ENCODE peak calls at places on chromosome 14, in five cellular contexts. D is NCI-H2029; Y is stimulated activated CD8-positive, alpha-beta memory T cell treated with anti-CD3 and anti-CD28 coated beads, Interleukin-2, amount 100 ng/mL, for 1 hour; U is fibroblast of mammary gland; N is NCI-H69. W is an unnamed sample.

GRCh38 chr14:58697266-58697926 is 59.6 kb downstream of the DACT1 start:
- DNase-seq in D (no peak), Y (no peak), U (no peak), N (peak; percentile 69), W (no peak)

GRCh38 chr14:45253754-45254300 is 825 bp upstream of the MIS18BP1 start:
- DNase-seq in D (no peak), Y (no peak), U (peak; percentile 48), N (peak; percentile 56), W (no peak)

GRCh38 chr14:105470812-105471771 is 3.5 kb upstream of the CRIP2 start:
- DNase-seq in D (no peak), Y (no peak), U (no peak), N (peak; percentile 89), W (no peak)

GRCh38 chr14:91302391-91302790 is 57.9 kb upstream of the GPR68 start:
- DNase-seq in D (no peak), Y (no peak), U (no peak), N (no peak), W (no peak)

GRCh38 chr14:54650331-54651017 is 83.5 kb downstream of the SAMD4A start:
- DNase-seq in D (no peak), Y (no peak), U (peak; percentile 83), N (no peak), W (no peak)

GRCh38 chr14:60509438-60510253 is 700 bp downstream of the SIX6 start:
- DNase-seq in D (peak; percentile 59), Y (no peak), U (no peak), N (no peak), W (no peak)

GRCh38 chr14:86153480-86153879 is 623.5 kb downstream of the FLRT2 start:
- DNase-seq in D (no peak), Y (no peak), U (no peak), N (peak; percentile 44), W (no peak)

GRCh38 chr14:103492156-103492555 is 30.5 kb downstream of the CKB start:
- DNase-seq in D (no peak), Y (no peak), U (no peak), N (no peak), W (no peak)

GRCh38 chr14:74647834-74648361 is 35.9 kb upstream of the LTBP2 start:
- DNase-seq in D (peak; percentile 43), Y (no peak), U (no peak), N (peak; percentile 98), W (no peak)

GRCh38 chr14:26088260-26088659 is 509.6 kb downstream of the NOVA1 start:
- DNase-seq in D (no peak), Y (no peak), U (no peak), N (peak; percentile 33), W (no peak)

GRCh38 chr14:25237845-25238244 is 187.9 kb upstream of the STXBP6 start:
- DNase-seq in D (peak; percentile 12), Y (no peak), U (peak; percentile 7), N (peak; percentile 51), W (no peak)

GRCh38 chr14:100471451-100472093 is 115.6 kb downstream of the BEGAIN start:
- DNase-seq in D (peak; percentile 56), Y (no peak), U (no peak), N (peak; percentile 97), W (no peak)

GRCh38 chr14:101074124-101075024 is 170.9 kb upstream of the RTL1 start:
- DNase-seq in D (no peak), Y (no peak), U (no peak), N (no peak), W (no peak)

GRCh38 chr14:20143911-20144310 is 5.3 kb downstream of the OR4N5 start:
- DNase-seq in D (no peak), Y (no peak), U (no peak), N (no peak), W (no peak)

GRCh38 chr14:74333909-74334308 is 14.4 kb upstream of the VRTN start:
- DNase-seq in D (no peak), Y (no peak), U (peak; percentile 83), N (no peak), W (no peak)

GRCh38 chr14:92990456-92991430 is 67.8 kb downstream of the CHGA start:
- DNase-seq in D (no peak), Y (no peak), U (no peak), N (peak; percentile 85), W (no peak)

GRCh38 chr14:55388160-55388559 is 23.5 kb downstream of the ATG14 start:
- DNase-seq in D (no peak), Y (no peak), U (peak; percentile 91), N (no peak), W (no peak)

GRCh38 chr14:41749425-41749824 is 142.7 kb downstream of the LRFN5 start:
- DNase-seq in D (peak; percentile 86), Y (no peak), U (peak; percentile 56), N (peak; percentile 60), W (no peak)

GRCh38 chr14:50530358-50530757 is 2.0 kb downstream of the MAP4K5 start:
- DNase-seq in D (no peak), Y (no peak), U (peak; percentile 64), N (no peak), W (no peak)

GRCh38 chr14:91402278-91403068 is 15.1 kb downstream of the CCDC88C start:
- DNase-seq in D (no peak), Y (no peak), U (no peak), N (no peak), W (no peak)

GRCh38 chr14:55336161-55336560 is 64.9 kb downstream of the FBXO34 start:
- DNase-seq in D (no peak), Y (no peak), U (no peak), N (peak; percentile 91), W (no peak)

GRCh38 chr14:69543341-69544249 is 31.1 kb downstream of the CCDC177 start:
- DNase-seq in D (peak; percentile 6), Y (no peak), U (peak; percentile 98), N (peak; percentile 84), W (no peak)

GRCh38 chr14:61560323-61560722 is 135.0 kb upstream of the HIF1A start:
- DNase-seq in D (peak; percentile 87), Y (no peak), U (peak; percentile 35), N (no peak), W (no peak)

W was measured in activated T-helper 1 cell treated with anti-CD3 and anti-CD28 coated beads, Interleukin-2, amount 50 U/mL, for 16 hours.